ENCODE peak calls at places on chromosomes 3 and 15, in eight cellular contexts. O, H, Z, G, T, S, W and J are unnamed samples. For H3K27me3 and H3K9me3, the result is how much of the 10 kb centered on the place peaks cover.

GRCh38 chr3:52216585-52217408 is 8.6 kb downstream of the TLR9 start:
- DNase-seq in O (peak), H (peak), Z (no peak), G (peak), T (peak), S (peak), W (peak), J (no peak)

GRCh38 chr15:46304320-46304719 is 669.5 kb downstream of the SQOR start:
- DNase-seq in O (no peak), H (no peak), Z (no peak), G (no peak), T (no peak), S (no peak), W (peak), J (no peak)

GRCh38 chr3:86996261-86996955 is 5.5 kb upstream of the VGLL3 start:
- DNase-seq in O (peak), H (peak), Z (no peak), G (no peak), T (no peak), S (no peak), W (no peak), J (no peak)

GRCh38 chr15:88440021-88440420 is 27.2 kb downstream of the MRPL46 start:
- DNase-seq in O (peak), H (peak), Z (no peak), G (no peak), T (no peak), S (no peak), W (no peak), J (no peak)

GRCh38 chr15:73028030-73028429 is 24.2 kb upstream of the NEO1 start:
- DNase-seq in O (no peak), H (no peak), Z (no peak), G (no peak), T (no peak), S (no peak), W (no peak), J (no peak)

GRCh38 chr3:114900908-114901307 is 246.2 kb downstream of the ZBTB20 start:
- DNase-seq in O (no peak), H (no peak), Z (no peak), G (no peak), T (no peak), S (no peak), W (no peak), J (no peak)

GRCh38 chr3:67018789-67019525 is 20.9 kb downstream of the KBTBD8 start:
- DNase-seq in O (no peak), H (no peak), Z (peak), G (no peak), T (no peak), S (no peak), W (no peak), J (no peak)

GRCh38 chr15:95495033-95495541 is 835.4 kb upstream of the NR2F2 start:
- DNase-seq in O (peak), H (peak), Z (no peak), G (no peak), T (no peak), S (no peak), W (no peak), J (no peak)

DNA sequence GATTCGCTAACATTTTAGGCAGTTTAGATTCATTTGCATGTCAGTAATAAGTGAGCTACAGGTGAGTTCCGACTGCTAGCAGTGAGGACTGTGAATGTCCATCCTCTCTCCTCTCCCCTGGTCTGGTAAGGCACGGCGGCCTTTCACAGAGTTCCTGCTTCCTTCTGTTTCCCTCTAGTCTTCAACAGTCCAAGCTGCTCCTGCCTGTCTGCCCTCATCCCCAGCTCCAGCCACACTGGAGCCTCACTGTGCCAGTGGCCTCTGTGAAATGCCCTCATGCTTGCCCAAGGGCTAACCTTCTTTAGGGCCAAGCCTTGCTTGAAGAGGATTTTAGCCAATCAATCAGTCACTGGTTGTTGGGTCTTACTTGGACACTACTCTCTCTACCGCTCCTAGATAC is 145.8 kb upstream of the BHLHE40 start:
- DNase-seq in O (no peak), H (no peak), Z (no peak), G (no peak), T (no peak), S (no peak), W (no peak), J (no peak)
- H3K4me3 ChIP-seq in O (no peak), H (no peak), Z (no peak), G (no peak), T (no peak), S (no peak), W (no peak), J (no peak)

DNA sequence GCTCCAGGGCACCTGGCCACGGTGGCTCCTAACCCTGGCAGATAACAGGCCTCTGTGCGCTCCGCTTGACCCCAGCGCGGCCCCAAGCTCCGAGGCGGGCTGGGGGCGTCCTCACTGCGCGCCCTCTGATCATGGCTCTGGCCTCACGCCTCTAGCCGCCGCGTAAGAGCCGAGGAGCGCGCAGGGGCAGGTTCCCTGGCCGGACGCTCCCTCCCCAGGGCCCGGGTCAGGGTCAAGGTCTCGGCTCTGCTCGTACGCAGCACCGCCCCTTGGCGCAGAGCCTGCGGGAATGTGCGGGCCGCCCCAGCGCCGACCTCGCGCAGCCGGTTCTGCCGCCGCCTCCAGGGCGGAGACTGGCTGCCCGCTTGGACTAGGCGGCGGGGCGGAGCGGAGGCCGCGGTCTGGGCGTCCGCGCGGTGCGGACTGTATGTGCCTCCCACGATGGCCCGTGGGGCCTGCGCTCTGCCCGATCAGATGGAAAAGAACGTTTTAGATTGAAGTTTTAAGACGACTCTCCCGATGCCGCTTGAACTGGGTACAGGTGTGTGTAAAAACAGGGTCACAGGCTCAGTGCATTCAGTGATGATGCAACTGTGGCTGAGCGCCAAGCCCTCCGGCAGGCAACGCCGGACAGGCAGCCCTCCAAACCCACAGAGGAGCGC is 40.8 kb downstream of the CHST14 start:
- DNase-seq in O (peak), H (no peak), Z (no peak), G (no peak), T (no peak), S (peak), W (peak), J (no peak)
- H3K27me3 ChIP-seq in O (under half), H (under half), Z (under half), G (under half), T (under half), S (under half), W (under half), J (under half)

DNA sequence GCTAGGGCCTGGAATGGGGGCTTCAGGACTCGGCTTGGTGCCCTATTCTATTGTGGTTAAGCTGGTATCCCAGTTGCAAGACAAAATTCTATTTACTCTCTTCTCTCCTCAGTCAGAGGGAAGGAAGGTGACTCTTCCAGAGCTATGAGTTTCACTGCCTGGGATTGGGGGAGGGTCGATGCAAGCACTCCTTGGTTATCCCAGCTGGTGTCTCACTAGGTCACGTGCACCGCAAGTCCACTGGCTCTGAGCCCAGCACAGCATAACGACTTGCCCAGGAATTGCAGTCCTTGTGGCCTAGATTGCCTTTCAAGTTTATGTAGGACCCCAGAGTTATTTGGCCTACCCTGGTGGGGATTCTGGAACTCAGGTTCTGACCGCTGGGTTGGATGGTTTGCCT is 958.8 kb downstream of the IGSF11 start:
- DNase-seq in O (peak), H (peak), Z (no peak), G (no peak), T (no peak), S (no peak), W (no peak), J (no peak)
- H3K9me3 ChIP-seq in O (under half), H (under half), Z (under half), G (under half), T (under half), S (under half), W (under half), J (under half)

GRCh38 chr15:31573759-31574158 is 247.1 kb downstream of the KLF13 start:
- DNase-seq in O (no peak), H (no peak), Z (no peak), G (no peak), T (no peak), S (no peak), W (no peak), J (no peak)
- H3K4me3 ChIP-seq in O (no peak), H (no peak), Z (no peak), G (no peak), T (no peak), S (no peak), W (no peak), J (no peak)

GRCh38 chr15:41194444-41194843 is 36.1 kb downstream of the EXD1 start:
- DNase-seq in O (no peak), H (no peak), Z (no peak), G (no peak), T (no peak), S (no peak), W (no peak), J (no peak)

GRCh38 chr15:41203395-41203794 is 27.2 kb downstream of the EXD1 start:
- DNase-seq in O (no peak), H (no peak), Z (no peak), G (no peak), T (no peak), S (no peak), W (no peak), J (no peak)

GRCh38 chr15:41205315-41205714 is 25.2 kb downstream of the EXD1 start:
- DNase-seq in O (peak), H (no peak), Z (no peak), G (no peak), T (no peak), S (no peak), W (no peak), J (no peak)

DNA sequence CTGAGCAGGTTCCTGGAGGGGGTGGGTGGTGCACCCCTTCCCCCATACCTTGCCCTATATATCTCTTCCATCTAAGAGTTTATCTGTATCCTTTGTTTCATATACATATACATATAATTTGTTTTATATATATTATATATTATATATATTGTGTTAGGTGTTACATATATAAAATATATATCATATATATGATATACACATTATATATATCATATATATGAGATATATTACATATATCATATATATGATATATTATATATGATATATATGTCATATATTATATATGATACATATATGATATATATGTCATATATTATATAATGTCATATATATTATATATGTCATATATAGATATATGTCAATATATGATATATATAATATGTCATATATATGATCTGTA is 31.1 kb downstream of the EXD1 start:
- DNase-seq in O (no peak), H (no peak), Z (no peak), G (no peak), T (no peak), S (no peak), W (no peak), J (no peak)
- H3K27me3 ChIP-seq in O (under half), H (under half), Z (under half), G (under half), T (under half), S (under half), W (under half), J (under half)

GRCh38 chr3:48467110-48467454 is 20.5 kb downstream of the ATRIP start:
- DNase-seq in O (no peak), H (no peak), Z (no peak), G (no peak), T (no peak), S (no peak), W (peak), J (no peak)

GRCh38 chr3:48467473-48468267 is 21.1 kb downstream of the ATRIP start:
- DNase-seq in O (no peak), H (no peak), Z (no peak), G (no peak), T (no peak), S (no peak), W (no peak), J (no peak)

GRCh38 chr3:48465237-48465530 is 18.6 kb downstream of the ATRIP start:
- DNase-seq in O (no peak), H (no peak), Z (no peak), G (no peak), T (no peak), S (no peak), W (no peak), J (no peak)

GRCh38 chr3:48465531-48466378 is 19.2 kb downstream of the ATRIP start:
- DNase-seq in O (peak), H (peak), Z (peak), G (peak), T (peak), S (peak), W (peak), J (peak)

DNA sequence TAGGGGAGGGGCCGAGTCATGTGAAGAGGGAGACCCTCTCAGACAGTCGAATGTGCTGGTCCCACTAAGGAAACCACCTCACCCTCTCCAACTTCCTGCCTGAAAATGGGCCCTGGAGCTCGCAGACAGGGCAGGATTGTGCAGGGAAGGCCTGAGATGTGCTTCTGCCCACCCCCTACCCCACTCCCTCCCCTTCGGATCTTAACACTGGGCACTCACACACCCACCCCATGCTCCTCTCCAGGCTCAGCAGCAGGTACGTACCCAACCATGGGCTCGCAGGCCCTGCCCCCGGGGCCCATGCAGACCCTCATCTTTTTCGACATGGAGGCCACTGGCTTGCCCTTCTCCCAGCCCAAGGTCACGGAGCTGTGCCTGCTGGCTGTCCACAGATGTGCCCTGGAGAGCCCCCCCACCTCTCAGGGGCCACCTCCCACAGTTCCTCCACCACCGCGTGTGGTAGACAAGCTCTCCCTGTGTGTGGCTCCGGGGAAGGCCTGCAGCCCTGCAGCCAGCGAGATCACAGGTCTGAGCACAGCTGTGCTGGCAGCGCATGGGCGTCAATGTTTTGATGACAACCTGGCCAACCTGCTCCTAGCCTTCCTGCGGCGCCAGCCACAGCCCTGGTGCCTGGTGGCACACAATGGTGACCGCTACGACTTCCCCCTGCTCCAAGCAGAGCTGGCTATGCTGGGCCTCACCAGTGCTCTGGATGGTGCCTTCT is 20.0 kb downstream of the ATRIP start:
- DNase-seq in O (no peak), H (no peak), Z (no peak), G (peak), T (peak), S (peak), W (peak), J (peak)
- H3K9me3 ChIP-seq in O (under half), H (under half), Z (under half), G (under half), T (under half), S (under half), W (under half), J (under half)

DNA sequence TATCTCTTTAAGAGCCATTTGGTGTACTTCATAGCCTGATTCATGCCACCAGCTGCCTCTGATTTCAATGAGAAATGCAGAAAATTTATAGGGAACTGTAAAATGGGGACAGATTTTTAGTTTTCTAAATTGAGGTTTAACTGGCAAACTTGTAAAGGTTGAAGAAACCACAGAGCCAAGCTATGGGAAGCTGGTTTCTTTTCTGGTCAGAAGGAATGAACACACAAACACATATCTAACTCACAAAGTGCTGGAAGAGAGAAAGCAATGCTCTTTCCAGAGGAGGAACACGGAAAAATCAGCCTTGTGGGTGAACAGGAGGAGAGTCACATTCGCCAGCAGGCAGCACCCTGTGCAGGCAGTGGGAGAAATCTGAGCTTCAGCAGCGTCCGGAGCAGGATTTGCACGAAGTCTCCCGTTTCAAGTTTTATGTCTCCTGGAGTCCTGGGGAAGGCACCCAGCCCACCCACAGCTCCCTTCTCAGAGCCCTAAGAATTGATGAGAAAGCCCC is 481 bp downstream of the MASP1 start:
- DNase-seq in O (peak), H (peak), Z (no peak), G (no peak), T (no peak), S (peak), W (no peak), J (no peak)
- H3K4me3 ChIP-seq in O (peak), H (no peak), Z (peak), G (no peak), T (no peak), S (peak), W (no peak), J (peak)

DNA sequence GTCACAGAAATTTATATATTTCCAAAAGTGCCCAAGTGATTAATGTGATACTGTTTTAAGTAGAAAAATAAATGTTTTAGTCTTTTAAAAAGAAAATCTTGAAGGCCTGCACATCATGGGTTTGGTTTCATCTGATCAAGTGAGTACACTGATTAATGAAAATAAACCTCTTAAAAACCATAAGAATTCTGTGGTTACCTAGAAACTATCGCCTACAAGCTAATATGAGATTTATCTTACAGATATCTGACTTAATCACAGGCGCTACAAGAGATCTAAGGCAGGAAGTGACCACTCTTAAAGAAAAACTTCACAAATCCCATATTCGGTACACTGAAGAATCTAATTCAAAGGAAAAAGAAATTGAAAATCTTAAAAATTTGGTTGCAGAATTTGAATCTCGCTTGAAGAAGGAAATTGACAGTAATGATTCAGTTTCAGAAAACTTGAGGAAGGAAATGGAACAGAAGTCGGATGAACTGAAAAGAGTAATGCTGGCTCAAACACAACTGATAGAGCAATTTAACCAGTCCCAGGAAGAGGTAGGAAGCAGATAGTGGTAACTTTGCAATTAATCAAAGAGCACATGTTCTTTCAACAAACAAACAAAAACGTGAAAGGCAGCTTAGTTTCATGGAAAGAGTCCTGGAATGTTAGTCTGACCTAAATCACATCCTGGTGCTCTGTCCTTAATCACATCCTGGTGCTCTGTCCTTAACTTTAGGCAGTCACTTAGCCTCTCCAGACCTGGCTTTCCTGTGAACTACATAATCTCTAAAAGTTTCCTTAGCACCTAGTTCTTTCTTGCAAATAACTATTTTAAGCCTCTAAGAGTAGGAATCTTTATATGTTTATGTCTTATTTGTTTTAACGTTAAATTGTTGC is 131.8 kb downstream of the CCNL1 start:
- DNase-seq in O (peak), H (peak), Z (no peak), G (no peak), T (no peak), S (no peak), W (no peak), J (no peak)
- H3K27me3 ChIP-seq in O (under half), H (under half), Z (under half), G (under half), T (under half), S (under half), W (under half), J (under half)

DNA sequence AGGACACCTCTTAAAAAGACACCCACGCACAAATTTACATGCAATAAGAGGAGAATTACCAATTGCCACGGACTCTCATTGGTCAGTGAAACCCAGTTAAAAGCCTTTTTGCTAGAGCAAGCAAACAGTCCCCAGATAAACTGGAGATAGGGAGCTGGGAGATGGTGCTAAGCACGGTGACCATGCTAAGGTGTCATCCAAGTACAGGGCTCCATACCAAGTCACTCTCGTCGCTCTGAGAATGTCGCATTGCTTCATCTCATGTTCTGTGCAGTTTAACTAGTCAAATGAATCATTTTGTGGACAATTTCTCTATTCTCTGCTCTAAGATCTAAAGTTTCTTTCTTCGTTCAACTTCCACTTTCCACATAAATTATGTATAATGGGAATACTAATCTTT is 581.9 kb downstream of the AGBL1 start:
- DNase-seq in O (no peak), H (no peak), Z (no peak), G (no peak), T (no peak), S (no peak), W (no peak), J (no peak)
- H3K9me3 ChIP-seq in O (under half), H (under half), Z (under half), G (under half), T (under half), S (under half), W (under half), J (under half)